ENCODE peak calls at places on chromosome X, in five cellular contexts. R is GM23338, G is gastrocnemius medialis, A is brain microvascular endothelial cell, U is body of pancreas. C is an unnamed sample.

GRCh38 chrX:134460861-134461218 is 875 bp downstream of the HPRT1 start:
- DNase-seq in R (peak; percentile 17), G (no peak), A (no peak), U (no peak), C (peak; percentile 14)

GRCh38 chrX:16633754-16634153 is 16.2 kb upstream of the S100G start:
- DNase-seq in R (no peak), G (no peak), A (no peak), U (no peak), C (peak; percentile 53)

GRCh38 chrX:11787564-11787963 is 29.5 kb downstream of the MSL3 start:
- DNase-seq in R (peak; percentile 89), G (peak; percentile 28), A (peak; percentile 51), U (peak; percentile 55), C (peak; percentile 38)

GRCh38 chrX:31233941-31234496 is 162.2 kb upstream of the FTHL17 start:
- DNase-seq in R (peak; percentile 79), G (no peak), A (no peak), U (no peak), C (no peak)

GRCh38 chrX:56289449-56289848 is 57.3 kb downstream of the KLF8 start:
- DNase-seq in R (no peak), G (no peak), A (no peak), U (no peak), C (no peak)

GRCh38 chrX:13658602-13659001 is 5.7 kb downstream of the TCEANC start:
- DNase-seq in R (peak; percentile 65), G (no peak), A (peak; percentile 23), U (no peak), C (peak; percentile 41)

GRCh38 chrX:7941390-7942042 is 14.3 kb upstream of the PNPLA4 start:
- DNase-seq in R (peak; percentile 37), G (no peak), A (peak; percentile 14), U (peak; percentile 10), C (peak; percentile 12)

GRCh38 chrX:115592997-115593734 is 32.2 kb downstream of the PLS3 start:
- DNase-seq in R (peak; percentile 23), G (no peak), A (peak; percentile 33), U (no peak), C (peak; percentile 68)

GRCh38 chrX:34764842-34765241 is 107.8 kb upstream of the TMEM47 start:
- DNase-seq in R (peak; percentile 73), G (no peak), A (no peak), U (no peak), C (no peak)

GRCh38 chrX:68938244-68939004 is 109.6 kb downstream of the EFNB1 start:
- DNase-seq in R (no peak), G (no peak), A (no peak), U (no peak), C (peak; percentile 66)

GRCh38 chrX:144798972-144799371 is 448.3 kb upstream of the SPANXN1 start:
- DNase-seq in R (no peak), G (no peak), A (no peak), U (no peak), C (no peak)

GRCh38 chrX:16573781-16574180 is 76.2 kb upstream of the S100G start:
- DNase-seq in R (no peak), G (no peak), A (peak; percentile 71), U (no peak), C (peak; percentile 12)

GRCh38 chrX:100895365-100896075 is 21.4 kb upstream of the NOX1 start:
- DNase-seq in R (peak; percentile 70), G (no peak), A (peak; percentile 15), U (peak; percentile 9), C (peak; percentile 25)

GRCh38 chrX:15761564-15762191 is 23.6 kb downstream of the CA5B start:
- DNase-seq in R (peak; percentile 70), G (no peak), A (peak; percentile 38), U (no peak), C (peak; percentile 26)

GRCh38 chrX:25049347-25049746 is 33.6 kb upstream of the ARX start:
- DNase-seq in R (no peak), G (no peak), A (peak; percentile 11), U (no peak), C (peak; percentile 20)

GRCh38 chrX:55907968-55908607 is 190.5 kb downstream of the RRAGB start:
- DNase-seq in R (peak; percentile 83), G (no peak), A (peak; percentile 0), U (peak; percentile 48), C (peak; percentile 33)

GRCh38 chrX:96703379-96703778 is 18.7 kb downstream of the DIAPH2 start:
- DNase-seq in R (no peak), G (no peak), A (no peak), U (no peak), C (no peak)

GRCh38 chrX:30957753-30958152 is 68.7 kb upstream of the TAB3 start:
- DNase-seq in R (no peak), G (peak; percentile 12), A (peak; percentile 48), U (no peak), C (peak; percentile 17)

GRCh38 chrX:115560211-115560977 is 580 bp upstream of the PLS3 start:
- DNase-seq in R (no peak), G (no peak), A (peak; percentile 61), U (peak; percentile 20), C (no peak)

GRCh38 chrX:134990475-134991473 is at the start of gene SMIM10:
- DNase-seq in R (peak; percentile 35), G (peak; percentile 50), A (peak; percentile 66), U (peak; percentile 54), C (peak; percentile 83)

GRCh38 chrX:78119521-78120227 is 15.6 kb downstream of the PGK1 start:
- DNase-seq in R (peak; percentile 27), G (no peak), A (no peak), U (no peak), C (no peak)

GRCh38 chrX:149845385-149845784 is 35.6 kb upstream of the MAGEA8 start:
- DNase-seq in R (no peak), G (no peak), A (no peak), U (no peak), C (no peak)
- H3K36me3 ChIP-seq in R (no peaks in the 10 kb centered on the region), G (no peaks in the 10 kb centered on the region), A (no peaks in the 10 kb centered on the region), U (no peaks in the 10 kb centered on the region), C (no peaks in the 10 kb centered on the region)

GRCh38 chrX:154351183-154352011 is 23.0 kb downstream of the FLNA start:
- DNase-seq in R (no peak), G (no peak), A (no peak), U (no peak), C (no peak)

GRCh38 chrX:154349979-154350378 is 24.5 kb downstream of the FLNA start:
- DNase-seq in R (no peak), G (no peak), A (no peak), U (no peak), C (no peak)

GRCh38 chrX:154349359-154349935 is 25.0 kb downstream of the FLNA start:
- DNase-seq in R (no peak), G (no peak), A (no peak), U (no peak), C (no peak)

GRCh38 chrX:154352012-154352401 is 22.4 kb downstream of the FLNA start:
- DNase-seq in R (no peak), G (no peak), A (no peak), U (no peak), C (no peak)

DNA sequence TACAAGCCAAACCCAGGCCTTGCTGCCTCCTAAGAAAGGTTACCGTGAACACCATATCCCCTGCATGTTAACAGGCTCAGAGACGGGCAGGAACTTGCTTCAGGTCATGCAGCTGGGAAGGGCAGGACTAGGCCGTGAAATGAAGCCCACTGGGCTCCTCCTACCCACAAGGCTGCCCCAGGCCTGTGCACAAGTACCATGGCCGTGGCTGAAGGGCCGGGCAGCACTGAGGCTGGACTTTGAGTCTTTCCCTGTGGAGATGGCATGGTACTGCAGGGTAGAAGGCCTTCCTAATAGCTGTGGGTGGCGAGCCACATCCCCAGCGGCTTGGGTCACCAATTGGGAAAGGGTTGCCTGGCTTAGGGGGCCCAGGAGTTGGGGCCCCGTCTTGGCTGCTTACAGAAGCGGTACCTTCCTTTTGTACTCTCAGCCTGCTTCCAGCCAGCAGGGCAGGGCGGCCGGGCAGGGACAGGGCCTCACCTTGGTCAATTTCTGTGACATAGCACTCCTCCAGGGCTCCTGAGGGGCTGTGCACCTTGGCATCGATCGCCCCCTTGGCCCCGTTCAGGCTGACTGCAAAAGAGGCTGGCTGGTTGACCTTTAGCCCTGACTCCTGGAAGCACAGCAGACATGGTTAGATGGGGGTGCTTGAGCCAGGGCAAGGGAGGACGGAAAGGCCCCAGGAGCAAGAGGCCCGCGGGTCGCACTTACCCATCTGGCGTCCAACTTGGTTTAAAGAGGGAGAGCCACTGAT is 23.8 kb downstream of the FLNA start:
- DNase-seq in R (no peak), G (no peak), A (no peak), U (no peak), C (no peak)
- H3K36me3 ChIP-seq in R (peaks cover 14% of the 10 kb centered on the region), G (no peaks in the 10 kb centered on the region), A (peaks cover 75% of the 10 kb centered on the region), U (no peaks in the 10 kb centered on the region), C (peaks cover 58% of the 10 kb centered on the region)

GRCh38 chrX:308821-309520 is 9.6 kb downstream of the GTPBP6 start:
- DNase-seq in R (no peak), G (no peak), A (no peak), U (no peak), C (no peak)

GRCh38 chrX:313546-313945 is 5.0 kb downstream of the GTPBP6 start:
- DNase-seq in R (no peak), G (no peak), A (no peak), U (no peak), C (no peak)

GRCh38 chrX:312621-313331 is 5.8 kb downstream of the GTPBP6 start:
- DNase-seq in R (no peak), G (no peak), A (no peak), U (no peak), C (no peak)

GRCh38 chrX:311156-312129 is 7.2 kb downstream of the GTPBP6 start:
- DNase-seq in R (no peak), G (no peak), A (no peak), U (no peak), C (no peak)

DNA sequence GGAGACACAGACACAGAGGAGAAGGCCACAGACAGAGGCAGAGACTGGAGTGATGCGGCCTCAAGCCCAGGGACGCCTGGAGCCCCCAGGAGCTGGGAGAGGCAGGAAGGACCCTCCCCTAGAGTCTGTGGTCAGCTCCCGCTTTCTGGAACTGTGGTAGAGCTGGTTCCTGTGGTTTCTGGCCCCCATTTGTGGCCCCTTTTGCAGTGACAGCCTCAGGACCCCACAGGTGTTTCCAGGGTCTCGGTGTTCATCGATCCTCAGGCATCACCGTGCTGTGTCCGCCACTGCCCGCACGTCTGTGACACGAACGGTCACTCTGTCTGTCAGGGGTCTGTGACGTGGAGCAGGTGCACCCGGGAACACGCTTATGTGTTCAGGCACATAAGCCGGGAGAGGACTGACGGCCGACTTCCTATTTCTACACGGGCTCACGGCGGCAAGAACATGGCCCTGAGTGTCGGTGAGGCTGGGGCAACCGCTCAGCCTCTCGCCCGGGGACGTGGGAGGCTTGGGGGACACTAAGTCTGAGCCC is 7.9 kb downstream of the GTPBP6 start:
- DNase-seq in R (no peak), G (no peak), A (no peak), U (no peak), C (no peak)
- H3K36me3 ChIP-seq in R (peaks cover 24% of the 10 kb centered on the region), G (no peaks in the 10 kb centered on the region), A (peaks cover 52% of the 10 kb centered on the region), U (peaks cover 12% of the 10 kb centered on the region), C (peaks cover 33% of the 10 kb centered on the region)

DNA sequence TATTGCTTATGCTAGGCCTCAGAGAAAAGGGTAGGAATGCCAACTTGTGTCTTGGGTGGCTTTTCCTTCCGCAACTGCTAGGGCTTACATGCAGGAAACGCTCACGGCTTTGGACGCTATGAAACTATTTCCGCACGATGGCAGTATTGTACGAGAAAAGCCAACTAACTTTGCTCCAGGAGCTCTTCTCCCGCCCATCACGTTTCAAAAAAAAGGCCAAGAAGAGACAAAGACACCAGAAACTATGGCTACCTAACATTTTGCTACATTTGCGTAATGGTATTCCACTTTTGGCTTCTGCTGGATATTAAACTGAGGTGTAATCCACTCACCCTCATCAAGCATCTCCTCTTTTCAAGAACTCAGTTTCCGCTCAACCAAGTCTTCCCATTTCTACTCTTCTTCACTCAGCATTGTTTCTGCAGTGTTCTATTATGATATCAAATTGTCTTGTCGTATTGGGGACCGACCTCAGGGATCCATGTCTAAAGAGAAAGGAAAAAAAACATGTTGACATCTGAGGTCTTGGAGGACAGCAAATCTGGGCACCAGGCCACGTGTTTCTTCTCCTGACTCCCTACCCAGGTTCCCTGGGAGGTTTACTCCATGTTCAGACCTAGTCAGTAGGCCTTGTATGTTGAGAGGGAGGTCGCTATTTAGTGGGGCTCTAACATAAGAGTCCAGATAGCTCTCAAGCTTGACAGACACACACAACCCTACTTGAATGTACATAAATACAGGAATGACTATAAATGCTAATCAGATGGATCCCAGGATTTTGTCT is 239.4 kb upstream of the STK26 start:
- DNase-seq in R (no peak), G (no peak), A (peak; percentile 83), U (no peak), C (no peak)
- H3K36me3 ChIP-seq in R (peaks cover 35% of the 10 kb centered on the region), G (no peaks in the 10 kb centered on the region), A (no peaks in the 10 kb centered on the region), U (no peaks in the 10 kb centered on the region), C (no peaks in the 10 kb centered on the region)

C was measured in fibroblast of lung.